ENCODE peak calls at places on chromosomes 1 and 21, in eight cellular contexts. C is cardiac fibroblast; H is endodermal cell; S is activated T-helper 1 cell treated with anti-CD3 and anti-CD28 coated beads, Interleukin-12 subunit alpha, Interleukin-12 subunit beta, Interleukin-2, Interleukin-4 antibody, amounts not matched to agents 30 ng/mL and 10 ng/mL and 1 ng/mL, durations not matched to agents 14 hours and 24 hours and 36 hours; T is anterior cingulate cortex; B is activated T-cell treated with anti-CD3 and anti-CD28 coated beads, Interleukin-2, amount 50 U/mL, for 24 hours; D is CD4-positive, CD25-positive, alpha-beta regulatory T cell; Z is activated naive CD4-positive, alpha-beta T cell treated with anti-CD3 and anti-CD28 coated beads, Interleukin-2, amount 10 ng/mL, durations not matched to agents 7 days and 5 days. X is an unnamed sample.

GRCh38 chr1:230422221-230422981 is 3.7 kb downstream of the PGBD5 start:
- DNase-seq in C (no peak), H (peak), S (no peak), T (no peak), B (no peak), D (no peak), Z (no peak), X (no peak)

GRCh38 chr1:23369335-23370013 is at the start of gene ZNF436:
- DNase-seq in C (peak), H (no peak), S (no peak), T (peak), B (no peak), D (peak), Z (peak), X (peak)

GRCh38 chr21:41217656-41218380 is 49.9 kb downstream of the BACE2 start:
- DNase-seq in C (peak), H (peak), S (no peak), T (no peak), B (no peak), D (no peak), Z (no peak), X (no peak)

GRCh38 chr1:51551081-51551480 is 32.0 kb upstream of the EPS15 start:
- DNase-seq in C (no peak), H (no peak), S (no peak), T (no peak), B (no peak), D (no peak), Z (no peak), X (no peak)

GRCh38 chr1:76013209-76013581 is 61.4 kb upstream of the ST6GALNAC3 start:
- DNase-seq in C (no peak), H (no peak), S (no peak), T (no peak), B (no peak), D (no peak), Z (no peak), X (no peak)

GRCh38 chr1:78408830-78409229 is 81.9 kb upstream of the PTGFR start:
- DNase-seq in C (no peak), H (no peak), S (no peak), T (no peak), B (no peak), D (no peak), Z (no peak), X (no peak)

GRCh38 chr1:18217398-18218043 is 109.9 kb downstream of the IGSF21 start:
- DNase-seq in C (peak), H (peak), S (no peak), T (no peak), B (no peak), D (no peak), Z (peak), X (no peak)

GRCh38 chr1:3312894-3313578 is 141.4 kb upstream of the ARHGEF16 start:
- DNase-seq in C (peak), H (peak), S (no peak), T (peak), B (peak), D (no peak), Z (peak), X (peak)

GRCh38 chr21:45049725-45050359 is 24.5 kb upstream of the ADARB1 start:
- DNase-seq in C (no peak), H (peak), S (no peak), T (no peak), B (no peak), D (no peak), Z (no peak), X (no peak)

GRCh38 chr1:115692224-115692623 is 50.5 kb downstream of the VANGL1 start:
- DNase-seq in C (no peak), H (no peak), S (no peak), T (no peak), B (no peak), D (no peak), Z (no peak), X (no peak)

GRCh38 chr1:23557471-23558124 is 1.7 kb downstream of the ID3 start:
- DNase-seq in C (peak), H (no peak), S (no peak), T (no peak), B (no peak), D (no peak), Z (peak), X (no peak)

GRCh38 chr1:39901486-39902120 is at the start of gene MYCL:
- DNase-seq in C (no peak), H (peak), S (peak), T (peak), B (peak), D (peak), Z (peak), X (peak)

GRCh38 chr1:10640079-10640578 is 156.3 kb downstream of the CASZ1 start:
- DNase-seq in C (no peak), H (no peak), S (no peak), T (peak), B (no peak), D (no peak), Z (no peak), X (no peak)

GRCh38 chr21:24290151-24290833 is 1317.0 kb downstream of the MRPL39 start:
- DNase-seq in C (no peak), H (no peak), S (peak), T (no peak), B (peak), D (no peak), Z (peak), X (no peak)

GRCh38 chr1:247448107-247448778 is 9.7 kb downstream of the OR2B11 start:
- DNase-seq in C (peak), H (peak), S (no peak), T (peak), B (peak), D (no peak), Z (peak), X (peak)

GRCh38 chr21:17931080-17931479 is 111.9 kb upstream of the C21orf91 start:
- DNase-seq in C (no peak), H (peak), S (no peak), T (no peak), B (no peak), D (no peak), Z (no peak), X (no peak)

GRCh38 chr1:41739061-41739955 is 179.4 kb downstream of the HIVEP3 start:
- DNase-seq in C (peak), H (no peak), S (peak), T (peak), B (peak), D (peak), Z (peak), X (no peak)

GRCh38 chr1:2259668-2260392 is 31.7 kb downstream of the SKI start:
- DNase-seq in C (no peak), H (no peak), S (no peak), T (peak), B (no peak), D (no peak), Z (no peak), X (no peak)

GRCh38 chr1:245131026-245131393 is 23.8 kb upstream of the KIF26B start:
- DNase-seq in C (no peak), H (no peak), S (no peak), T (no peak), B (no peak), D (no peak), Z (no peak), X (no peak)

GRCh38 chr21:33924766-33925100 is 9.1 kb upstream of the ATP5PO start:
- DNase-seq in C (no peak), H (no peak), S (no peak), T (no peak), B (no peak), D (no peak), Z (no peak), X (peak)

GRCh38 chr1:93670141-93670540 is 11.5 kb downstream of the BCAR3 start:
- DNase-seq in C (peak), H (no peak), S (no peak), T (no peak), B (no peak), D (no peak), Z (no peak), X (peak)

GRCh38 chr1:224801761-224802490 is 127.5 kb upstream of the DNAH14 start:
- DNase-seq in C (no peak), H (no peak), S (no peak), T (no peak), B (no peak), D (no peak), Z (no peak), X (no peak)

GRCh38 chr21:45763074-45763473 is 119.5 kb downstream of the PCBP3 start:
- DNase-seq in C (no peak), H (no peak), S (no peak), T (no peak), B (no peak), D (no peak), Z (no peak), X (no peak)

GRCh38 chr1:10776206-10776905 is 20.1 kb downstream of the CASZ1 start:
- DNase-seq in C (no peak), H (no peak), S (no peak), T (no peak), B (no peak), D (no peak), Z (no peak), X (no peak)

GRCh38 chr1:27109103-27109822 is 45.7 kb downstream of the SLC9A1 start:
- DNase-seq in C (no peak), H (peak), S (no peak), T (no peak), B (no peak), D (no peak), Z (peak), X (no peak)

GRCh38 chr1:215243275-215244054 is 160.9 kb downstream of the KCNK2 start:
- DNase-seq in C (peak), H (no peak), S (no peak), T (no peak), B (no peak), D (no peak), Z (no peak), X (no peak)

GRCh38 chr1:56033321-56034037 is 545.9 kb downstream of the PLPP3 start:
- DNase-seq in C (no peak), H (no peak), S (no peak), T (no peak), B (no peak), D (no peak), Z (no peak), X (no peak)

GRCh38 chr1:214261206-214262123 is 19.5 kb upstream of the SMYD2 start:
- DNase-seq in C (peak), H (peak), S (peak), T (peak), B (peak), D (peak), Z (peak), X (peak)

GRCh38 chr1:222068101-222068500 is 326.2 kb upstream of the DUSP10 start:
- DNase-seq in C (no peak), H (no peak), S (no peak), T (no peak), B (no peak), D (no peak), Z (no peak), X (no peak)

GRCh38 chr1:15559189-15559815 is 25.5 kb downstream of the AGMAT start:
- DNase-seq in C (no peak), H (no peak), S (no peak), T (no peak), B (no peak), D (no peak), Z (no peak), X (no peak)

GRCh38 chr1:171841931-171842723 is 829 bp downstream of the DNM3 start:
- DNase-seq in C (peak), H (peak), S (no peak), T (no peak), B (peak), D (no peak), Z (peak), X (no peak)

GRCh38 chr1:63693956-63694607 is 79.7 kb upstream of the ROR1 start:
- DNase-seq in C (peak), H (no peak), S (no peak), T (no peak), B (no peak), D (no peak), Z (no peak), X (no peak)

GRCh38 chr1:90957497-90957896 is 64.3 kb downstream of the ZNF644 start:
- DNase-seq in C (no peak), H (no peak), S (no peak), T (no peak), B (no peak), D (no peak), Z (no peak), X (no peak)

GRCh38 chr1:153578936-153579335 is 13.3 kb upstream of the S100A2 start:
- DNase-seq in C (no peak), H (peak), S (no peak), T (no peak), B (no peak), D (no peak), Z (no peak), X (no peak)

GRCh38 chr1:211654838-211655787 is 20.3 kb downstream of the NEK2 start:
- DNase-seq in C (peak), H (peak), S (peak), T (peak), B (peak), D (peak), Z (peak), X (peak)